ENCODE peak calls at places on chromosomes 2 and 18, in seven cellular contexts. One of them, this sample, is unnamed. For H3K4me1, the result is how much of the 10 kb centered on the place peaks cover.

GRCh38 chr2:124975658-124976057 is 950.6 kb downstream of the CNTNAP5 start:
- DNase-seq in HCT116: no peak
- DNase-seq in GM12878: no peak
- DNase-seq in H1: no peak
- DNase-seq in HepG2: no peak
- DNase-seq in SK-N-SH: no peak
- DNase-seq in K562: no peak
- DNase-seq in this sample: no peak

GRCh38 chr2:200863655-200864205 is 728 bp downstream of the CLK1 start:
- DNase-seq in HCT116: no peak
- DNase-seq in GM12878: no peak
- DNase-seq in H1: no peak
- DNase-seq in HepG2: no peak
- DNase-seq in SK-N-SH: no peak
- DNase-seq in K562: no peak
- DNase-seq in this sample: no peak

GRCh38 chr2:156219491-156220100 is 112.9 kb downstream of the NR4A2 start:
- DNase-seq in HCT116: no peak
- DNase-seq in GM12878: no peak
- DNase-seq in H1: no peak
- DNase-seq in HepG2: no peak
- DNase-seq in SK-N-SH: no peak
- DNase-seq in K562: no peak
- DNase-seq in this sample: no peak

GRCh38 chr2:98012561-98012979 is 16.8 kb upstream of the TMEM131 start:
- DNase-seq in HCT116: no peak
- DNase-seq in GM12878: peak
- DNase-seq in H1: no peak
- DNase-seq in HepG2: no peak
- DNase-seq in SK-N-SH: no peak
- DNase-seq in K562: no peak
- DNase-seq in this sample: no peak

GRCh38 chr18:48943736-48944527 is 6.8 kb downstream of the SMAD7 start:
- DNase-seq in HCT116: no peak
- DNase-seq in GM12878: no peak
- DNase-seq in H1: no peak
- DNase-seq in HepG2: no peak
- DNase-seq in SK-N-SH: no peak
- DNase-seq in K562: no peak
- DNase-seq in this sample: no peak

GRCh38 chr2:133400411-133400810 is 167.9 kb downstream of the NCKAP5 start:
- DNase-seq in HCT116: no peak
- DNase-seq in GM12878: no peak
- DNase-seq in H1: no peak
- DNase-seq in HepG2: no peak
- DNase-seq in SK-N-SH: no peak
- DNase-seq in K562: no peak
- DNase-seq in this sample: no peak

GRCh38 chr2:225041871-225042799 is at the start of gene DOCK10:
- DNase-seq in HCT116: no peak
- DNase-seq in GM12878: no peak
- DNase-seq in H1: peak
- DNase-seq in HepG2: no peak
- DNase-seq in SK-N-SH: peak
- DNase-seq in K562: no peak
- DNase-seq in this sample: no peak

GRCh38 chr2:83103602-83104001 is 1355.5 kb downstream of the SUCLG1 start:
- DNase-seq in HCT116: no peak
- DNase-seq in GM12878: no peak
- DNase-seq in H1: no peak
- DNase-seq in HepG2: no peak
- DNase-seq in SK-N-SH: no peak
- DNase-seq in K562: no peak
- DNase-seq in this sample: no peak

GRCh38 chr18:23077493-23078256 is 57.6 kb upstream of the CABLES1 start:
- DNase-seq in HCT116: no peak
- DNase-seq in GM12878: no peak
- DNase-seq in H1: no peak
- DNase-seq in HepG2: peak
- DNase-seq in SK-N-SH: peak
- DNase-seq in K562: no peak
- DNase-seq in this sample: no peak

GRCh38 chr2:120224735-120225548 is 1.7 kb upstream of the TMEM185B start:
- DNase-seq in HCT116: no peak
- DNase-seq in GM12878: no peak
- DNase-seq in H1: no peak
- DNase-seq in HepG2: no peak
- DNase-seq in SK-N-SH: no peak
- DNase-seq in K562: no peak
- DNase-seq in this sample: no peak

GRCh38 chr18:37322497-37323035 is 243.0 kb downstream of the CELF4 start:
- DNase-seq in HCT116: peak
- DNase-seq in GM12878: no peak
- DNase-seq in H1: peak
- DNase-seq in HepG2: peak
- DNase-seq in SK-N-SH: peak
- DNase-seq in K562: peak
- DNase-seq in this sample: peak

GRCh38 chr2:144372484-144373195 is 147.3 kb downstream of the ZEB2 start:
- DNase-seq in HCT116: no peak
- DNase-seq in GM12878: no peak
- DNase-seq in H1: no peak
- DNase-seq in HepG2: no peak
- DNase-seq in SK-N-SH: no peak
- DNase-seq in K562: no peak
- DNase-seq in this sample: no peak

GRCh38 chr18:26159353-26159752 is 25.7 kb downstream of the PSMA8 start:
- DNase-seq in HCT116: peak
- DNase-seq in GM12878: no peak
- DNase-seq in H1: no peak
- DNase-seq in HepG2: no peak
- DNase-seq in SK-N-SH: no peak
- DNase-seq in K562: no peak
- DNase-seq in this sample: no peak

GRCh38 chr2:237774811-237775553 is 23.6 kb upstream of the RBM44 start:
- DNase-seq in HCT116: peak
- DNase-seq in GM12878: peak
- DNase-seq in H1: peak
- DNase-seq in HepG2: peak
- DNase-seq in SK-N-SH: peak
- DNase-seq in K562: peak
- DNase-seq in this sample: peak

GRCh38 chr2:18980104-18980777 is 378.2 kb downstream of the OSR1 start:
- DNase-seq in HCT116: no peak
- DNase-seq in GM12878: no peak
- DNase-seq in H1: no peak
- DNase-seq in HepG2: no peak
- DNase-seq in SK-N-SH: no peak
- DNase-seq in K562: no peak
- DNase-seq in this sample: no peak

GRCh38 chr2:18977409-18977808 is 381.0 kb downstream of the OSR1 start:
- DNase-seq in HCT116: no peak
- DNase-seq in GM12878: no peak
- DNase-seq in H1: no peak
- DNase-seq in HepG2: no peak
- DNase-seq in SK-N-SH: no peak
- DNase-seq in K562: no peak
- DNase-seq in this sample: no peak

GRCh38 chr2:18975506-18975905 is 382.9 kb downstream of the OSR1 start:
- DNase-seq in HCT116: no peak
- DNase-seq in GM12878: no peak
- DNase-seq in H1: no peak
- DNase-seq in HepG2: no peak
- DNase-seq in SK-N-SH: no peak
- DNase-seq in K562: no peak
- DNase-seq in this sample: no peak

GRCh38 chr2:18980778-18981104 is 377.7 kb downstream of the OSR1 start:
- DNase-seq in HCT116: no peak
- DNase-seq in GM12878: no peak
- DNase-seq in H1: no peak
- DNase-seq in HepG2: no peak
- DNase-seq in SK-N-SH: no peak
- DNase-seq in K562: no peak
- DNase-seq in this sample: no peak

GRCh38 chr2:18976112-18976961 is 382.1 kb downstream of the OSR1 start:
- DNase-seq in HCT116: no peak
- DNase-seq in GM12878: no peak
- DNase-seq in H1: no peak
- DNase-seq in HepG2: no peak
- DNase-seq in SK-N-SH: no peak
- DNase-seq in K562: no peak
- DNase-seq in this sample: no peak
- TF ChIP-seq YY1 in HCT116: no peak
- TF ChIP-seq YY1 in GM12878: no peak
- TF ChIP-seq YY1 in H1: no peak
- TF ChIP-seq YY1 in HepG2: no peak
- TF ChIP-seq YY1 in SK-N-SH: peak
- TF ChIP-seq YY1 in K562: no peak
- TF ChIP-seq YY1 in this sample: no peak

GRCh38 chr2:236169741-236170654 is 1.8 kb upstream of the GBX2 start:
- DNase-seq in HCT116: no peak
- DNase-seq in GM12878: no peak
- DNase-seq in H1: peak
- DNase-seq in HepG2: no peak
- DNase-seq in SK-N-SH: peak
- DNase-seq in K562: no peak
- DNase-seq in this sample: no peak

GRCh38 chr2:236172238-236172865 is 4.2 kb upstream of the GBX2 start:
- DNase-seq in HCT116: no peak
- DNase-seq in GM12878: no peak
- DNase-seq in H1: peak
- DNase-seq in HepG2: no peak
- DNase-seq in SK-N-SH: peak
- DNase-seq in K562: no peak
- DNase-seq in this sample: no peak

GRCh38 chr2:236170678-236171212 is 2.6 kb upstream of the GBX2 start:
- DNase-seq in HCT116: no peak
- DNase-seq in GM12878: no peak
- DNase-seq in H1: no peak
- DNase-seq in HepG2: no peak
- DNase-seq in SK-N-SH: peak
- DNase-seq in K562: no peak
- DNase-seq in this sample: no peak

GRCh38 chr2:236172866-236173733 is 4.9 kb upstream of the GBX2 start:
- DNase-seq in HCT116: no peak
- DNase-seq in GM12878: no peak
- DNase-seq in H1: peak
- DNase-seq in HepG2: peak
- DNase-seq in SK-N-SH: peak
- DNase-seq in K562: no peak
- DNase-seq in this sample: no peak

GRCh38 chr2:236171213-236172201 is 3.3 kb upstream of the GBX2 start:
- DNase-seq in HCT116: no peak
- DNase-seq in GM12878: no peak
- DNase-seq in H1: peak
- DNase-seq in HepG2: no peak
- DNase-seq in SK-N-SH: peak
- DNase-seq in K562: no peak
- DNase-seq in this sample: no peak
- H3K4me1 ChIP-seq in HCT116: under half
- H3K4me1 ChIP-seq in GM12878: under half
- H3K4me1 ChIP-seq in H1: half or more
- H3K4me1 ChIP-seq in HepG2: under half
- H3K4me1 ChIP-seq in SK-N-SH: under half
- H3K4me1 ChIP-seq in K562: under half
- H3K4me1 ChIP-seq in this sample: under half

GRCh38 chr2:166373951-166374350 is 1.8 kb downstream of the SCN9A start:
- DNase-seq in HCT116: no peak
- DNase-seq in GM12878: no peak
- DNase-seq in H1: no peak
- DNase-seq in HepG2: peak
- DNase-seq in SK-N-SH: peak
- DNase-seq in K562: peak
- DNase-seq in this sample: no peak
- H3K4me3 ChIP-seq in HCT116: no peak
- H3K4me3 ChIP-seq in GM12878: no peak
- H3K4me3 ChIP-seq in H1: no peak
- H3K4me3 ChIP-seq in HepG2: peak
- H3K4me3 ChIP-seq in SK-N-SH: peak
- H3K4me3 ChIP-seq in K562: no peak
- H3K4me3 ChIP-seq in this sample: no peak

GRCh38 chr2:100321881-100322820 is at the start of gene LONRF2:
- DNase-seq in HCT116: no peak
- DNase-seq in GM12878: no peak
- DNase-seq in H1: peak
- DNase-seq in HepG2: no peak
- DNase-seq in SK-N-SH: peak
- DNase-seq in K562: peak
- DNase-seq in this sample: peak

GRCh38 chr2:100320547-100321180 is 1.6 kb downstream of the LONRF2 start:
- DNase-seq in HCT116: no peak
- DNase-seq in GM12878: no peak
- DNase-seq in H1: no peak
- DNase-seq in HepG2: no peak
- DNase-seq in SK-N-SH: peak
- DNase-seq in K562: no peak
- DNase-seq in this sample: no peak

GRCh38 chr2:100317634-100318033 is 4.7 kb downstream of the LONRF2 start:
- DNase-seq in HCT116: no peak
- DNase-seq in GM12878: no peak
- DNase-seq in H1: no peak
- DNase-seq in HepG2: no peak
- DNase-seq in SK-N-SH: no peak
- DNase-seq in K562: no peak
- DNase-seq in this sample: no peak

DNA sequence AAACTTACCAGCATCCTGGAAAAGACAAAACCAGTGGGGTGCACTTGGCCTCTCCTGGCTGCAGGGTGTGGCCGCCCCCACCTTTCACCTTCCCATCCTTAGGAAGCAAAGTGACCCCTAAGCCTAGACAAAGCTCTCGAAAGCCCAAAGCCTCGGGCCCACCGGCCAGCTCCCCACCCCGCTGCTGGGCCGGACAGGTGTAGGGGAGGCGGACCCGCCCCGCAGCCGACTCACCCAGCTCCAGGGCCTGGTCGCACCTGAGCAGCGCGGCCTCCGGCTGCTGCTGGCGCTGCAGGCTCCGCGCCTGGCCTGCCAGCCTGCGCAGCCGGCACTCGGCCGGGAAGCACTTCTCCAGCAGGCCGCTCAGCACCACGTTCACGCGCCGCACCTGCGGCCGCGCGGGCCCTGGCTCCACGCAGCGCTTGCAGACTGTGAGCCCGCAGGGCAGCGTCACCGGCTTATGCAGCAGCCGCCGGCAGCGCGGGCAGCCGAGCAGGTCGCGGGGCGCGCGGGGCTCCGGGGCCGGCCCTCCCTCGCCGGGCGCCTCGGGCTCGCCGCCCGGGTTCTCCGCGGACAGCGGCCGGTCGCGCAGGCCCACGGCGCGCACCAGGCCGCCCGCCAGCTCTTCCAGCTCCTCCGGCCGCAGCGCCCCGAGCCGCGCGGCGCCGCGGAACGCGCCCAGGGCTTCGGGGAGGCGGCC is 970 bp downstream of the LONRF2 start:
- DNase-seq in HCT116: no peak
- DNase-seq in GM12878: no peak
- DNase-seq in H1: peak
- DNase-seq in HepG2: no peak
- DNase-seq in SK-N-SH: peak
- DNase-seq in K562: peak
- DNase-seq in this sample: peak
- TF ChIP-seq YY1 in HCT116: no peak
- TF ChIP-seq YY1 in GM12878: no peak
- TF ChIP-seq YY1 in H1: no peak
- TF ChIP-seq YY1 in HepG2: no peak
- TF ChIP-seq YY1 in SK-N-SH: no peak
- TF ChIP-seq YY1 in K562: peak
- TF ChIP-seq YY1 in this sample: no peak

This sample was measured in NT2/D1.